ENCODE peak calls at places on chromosomes 6 and 20, in six cellular contexts. C is CD8-positive, alpha-beta T cell; M is occipital lobe; R is glutamatergic neuron; P is lower leg skin; O is NCI-H1092 treated with DMSO at 0.1 percent for 48 hours. H is an unnamed sample.

GRCh38 chr6:17001188-17001587 is 100.7 kb upstream of the STMND1 start:
- DNase-seq in C (no peak), O (no peak), R (no peak), M (no peak), P (no peak), H (no peak)

GRCh38 chr6:17871169-17871479 is 116.3 kb downstream of the KIF13A start:
- DNase-seq in R (no peak), O (no peak), C (no peak), P (no peak), M (no peak), H (no peak)

GRCh38 chr20:3847419-3847940 is 846 bp downstream of the MAVS start:
- DNase-seq in R (no peak), M (no peak), O (no peak), C (no peak), P (no peak), H (no peak)

GRCh38 chr6:167856474-167856873 is 29.8 kb downstream of the AFDN start:
- DNase-seq in P (no peak), M (no peak), C (no peak), O (no peak), R (no peak), H (no peak)

GRCh38 chr6:6545616-6546317 is 42.8 kb upstream of the LY86 start:
- DNase-seq in M (no peak), O (no peak), P (no peak), R (no peak), C (no peak), H (no peak)

GRCh38 chr6:133540361-133540760 is 299.2 kb downstream of the EYA4 start:
- DNase-seq in O (no peak), P (no peak), C (no peak), R (no peak), M (no peak), H (no peak)

GRCh38 chr6:37389857-37390256 is 36.1 kb downstream of the RNF8 start:
- DNase-seq in O (no peak), C (no peak), P (no peak), M (no peak), R (no peak), H (no peak)

GRCh38 chr6:44563397-44563796 is 175.9 kb downstream of the CDC5L start:
- DNase-seq in R (no peak), O (no peak), M (no peak), P (no peak), C (no peak), H (no peak)

GRCh38 chr6:71489736-71490135 is 201.1 kb downstream of the OGFRL1 start:
- DNase-seq in M (no peak), C (no peak), R (no peak), P (no peak), O (no peak), H (no peak)

GRCh38 chr6:99119109-99120031 is 171.6 kb upstream of the FBXL4 start:
- DNase-seq in R (no peak), M (no peak), C (no peak), P (no peak), O (peak; percentile 63), H (peak; percentile 39)